ENCODE peak calls at places on chromosomes 12 and 14, in nine cellular contexts. P, B, J, I, E, W, H, L and G are unnamed samples.

GRCh38 chr14:86055512-86055911 is 525.6 kb downstream of the FLRT2 start:
- DNase-seq in P (peak; percentile 15), B (peak; percentile 30), J (no peak), I (peak; percentile 8), E (peak; percentile 26), W (no peak), H (peak; percentile 14), L (no peak), G (no peak)

GRCh38 chr12:48198619-48198973 is 4.5 kb downstream of the OR10AD1 start:
- DNase-seq in P (no peak), B (peak; percentile 84), J (peak; percentile 27), I (no peak), E (no peak), W (no peak), H (no peak), L (no peak), G (no peak)

GRCh38 chr14:102028733-102029132 is 58.1 kb downstream of the HSP90AA1 start:
- DNase-seq in P (peak; percentile 28), B (no peak), J (no peak), I (no peak), E (no peak), W (no peak), H (peak; percentile 26), L (no peak), G (no peak)

GRCh38 chr12:91098942-91099341 is 12.4 kb downstream of the LUM start:
- DNase-seq in P (peak; percentile 91), B (no peak), J (no peak), I (no peak), E (no peak), W (no peak), H (no peak), L (no peak), G (no peak)

GRCh38 chr12:130127527-130127908 is 34.7 kb upstream of the FZD10 start:
- DNase-seq in P (peak; percentile 28), B (no peak), J (no peak), I (no peak), E (no peak), W (peak; percentile 32), H (no peak), L (no peak), G (no peak)

GRCh38 chr12:645563-646071 is 17.6 kb downstream of the NINJ2 start:
- DNase-seq in P (peak; percentile 37), B (peak; percentile 73), J (no peak), I (no peak), E (no peak), W (no peak), H (no peak), L (no peak), G (no peak)

GRCh38 chr14:62451221-62451620 is 594.0 kb downstream of the KCNH5 start:
- DNase-seq in P (no peak), B (no peak), J (no peak), I (no peak), E (no peak), W (no peak), H (no peak), L (no peak), G (no peak)

GRCh38 chr14:24249230-24250021 is 7.0 kb upstream of the TINF2 start:
- DNase-seq in P (no peak), B (no peak), J (no peak), I (no peak), E (no peak), W (no peak), H (no peak), L (no peak), G (no peak)

GRCh38 chr12:7180685-7181084 is 8.8 kb upstream of the PEX5 start:
- DNase-seq in P (no peak), B (no peak), J (no peak), I (no peak), E (no peak), W (no peak), H (no peak), L (no peak), G (no peak)

GRCh38 chr12:63862187-63863107 is 17.9 kb downstream of the SRGAP1 start:
- DNase-seq in P (peak; percentile 20), B (peak; percentile 26), J (peak; percentile 29), I (no peak), E (no peak), W (no peak), H (no peak), L (no peak), G (no peak)

GRCh38 chr14:105340821-105341408 is 26.4 kb downstream of the PACS2 start:
- DNase-seq in P (no peak), B (no peak), J (no peak), I (no peak), E (no peak), W (no peak), H (no peak), L (no peak), G (no peak)

GRCh38 chr12:64995831-64996230 is 125.3 kb downstream of the WIF1 start:
- DNase-seq in P (no peak), B (no peak), J (no peak), I (no peak), E (no peak), W (no peak), H (no peak), L (no peak), G (no peak)

GRCh38 chr14:76576047-76576741 is 185.1 kb upstream of the VASH1 start:
- DNase-seq in P (no peak), B (peak; percentile 30), J (no peak), I (no peak), E (peak; percentile 40), W (no peak), H (no peak), L (no peak), G (no peak)

GRCh38 chr14:29861996-29862395 is 65.7 kb downstream of the PRKD1 start:
- DNase-seq in P (no peak), B (no peak), J (no peak), I (no peak), E (no peak), W (no peak), H (no peak), L (no peak), G (no peak)

GRCh38 chr12:52139579-52140062 is 52.2 kb downstream of the KRT80 start:
- DNase-seq in P (peak; percentile 52), B (peak; percentile 88), J (peak; percentile 94), I (no peak), E (peak; percentile 79), W (no peak), H (peak; percentile 58), L (no peak), G (peak; percentile 80)

GRCh38 chr12:41345071-41345470 is 157.0 kb downstream of the PDZRN4 start:
- DNase-seq in P (no peak), B (no peak), J (no peak), I (no peak), E (no peak), W (no peak), H (no peak), L (no peak), G (no peak)

GRCh38 chr14:49586673-49587460 is 687 bp upstream of the RPS29 start:
- DNase-seq in P (peak; percentile 58), B (peak; percentile 77), J (peak; percentile 26), I (peak; percentile 78), E (peak; percentile 61), W (no peak), H (peak; percentile 38), L (no peak), G (peak; percentile 43)

GRCh38 chr14:21382095-21382494 is 1.7 kb downstream of the SUPT16H start:
- DNase-seq in P (no peak), B (no peak), J (no peak), I (no peak), E (no peak), W (no peak), H (no peak), L (no peak), G (no peak)

GRCh38 chr12:75635606-75636444 is 124.4 kb upstream of the KRR1 start:
- DNase-seq in P (peak; percentile 94), B (peak; percentile 76), J (no peak), I (peak; percentile 47), E (no peak), W (no peak), H (no peak), L (no peak), G (no peak)

GRCh38 chr12:92614502-92614901 is 88.3 kb upstream of the PLEKHG7 start:
- DNase-seq in P (peak; percentile 65), B (no peak), J (no peak), I (no peak), E (no peak), W (no peak), H (no peak), L (no peak), G (no peak)